ENCODE peak calls at places on chromosomes 6 and 20, in six cellular contexts. One of them, this sample, is unnamed.

GRCh38 chr6:164554700-164555479 is 754.5 kb downstream of the C6orf118 start:
- DNase-seq in kidney: no peak
- DNase-seq in HFF-Myc: no peak
- DNase-seq in sigmoid colon: no peak
- DNase-seq in NCI-H1092: no peak
- DNase-seq in GOT3: no peak
- DNase-seq in this sample: no peak

GRCh38 chr20:35314460-35315198 is 22.4 kb upstream of the FAM83C start:
- DNase-seq in kidney: no peak
- DNase-seq in NCI-H1092: no peak
- DNase-seq in sigmoid colon: no peak
- DNase-seq in HFF-Myc: no peak
- DNase-seq in GOT3: no peak
- DNase-seq in this sample: no peak

GRCh38 chr6:127539292-127539691 is 20.2 kb upstream of the MTCL3 start:
- DNase-seq in HFF-Myc: no peak
- DNase-seq in kidney: no peak
- DNase-seq in sigmoid colon: no peak
- DNase-seq in GOT3: no peak
- DNase-seq in NCI-H1092: no peak
- DNase-seq in this sample: no peak

GRCh38 chr6:150004101-150004782 is 21.1 kb downstream of the RAET1L start:
- DNase-seq in NCI-H1092: no peak
- DNase-seq in kidney: no peak
- DNase-seq in GOT3: no peak
- DNase-seq in HFF-Myc: no peak
- DNase-seq in sigmoid colon: no peak
- DNase-seq in this sample: no peak

GRCh38 chr6:7559196-7559595 is 17.7 kb downstream of the DSP start:
- DNase-seq in HFF-Myc: no peak
- DNase-seq in kidney: no peak
- DNase-seq in sigmoid colon: no peak
- DNase-seq in NCI-H1092: no peak
- DNase-seq in GOT3: no peak
- DNase-seq in this sample: no peak

GRCh38 chr20:44810391-44811149 is at the start of gene RIMS4:
- DNase-seq in GOT3: no peak
- DNase-seq in NCI-H1092: peak; percentile 33
- DNase-seq in HFF-Myc: no peak
- DNase-seq in kidney: no peak
- DNase-seq in sigmoid colon: no peak
- DNase-seq in this sample: no peak

GRCh38 chr6:111598211-111598610 is 7.5 kb downstream of the TRAF3IP2 start:
- DNase-seq in sigmoid colon: no peak
- DNase-seq in GOT3: no peak
- DNase-seq in HFF-Myc: no peak
- DNase-seq in NCI-H1092: no peak
- DNase-seq in kidney: no peak
- DNase-seq in this sample: no peak

GRCh38 chr6:166173292-166173951 is 5.8 kb upstream of the TBXT start:
- DNase-seq in kidney: no peak
- DNase-seq in NCI-H1092: peak; percentile 62
- DNase-seq in sigmoid colon: no peak
- DNase-seq in GOT3: no peak
- DNase-seq in HFF-Myc: no peak
- DNase-seq in this sample: peak; percentile 22

GRCh38 chr20:63223121-63223825 is 7.3 kb upstream of the YTHDF1 start:
- DNase-seq in kidney: peak; percentile 52
- DNase-seq in HFF-Myc: no peak
- DNase-seq in NCI-H1092: peak; percentile 17
- DNase-seq in GOT3: no peak
- DNase-seq in sigmoid colon: no peak
- DNase-seq in this sample: no peak

GRCh38 chr6:124203812-124204167 is 400.1 kb downstream of the NKAIN2 start:
- DNase-seq in HFF-Myc: no peak
- DNase-seq in sigmoid colon: no peak
- DNase-seq in NCI-H1092: no peak
- DNase-seq in GOT3: no peak
- DNase-seq in kidney: no peak
- DNase-seq in this sample: no peak

GRCh38 chr6:108165714-108166663 is at the start of gene NR2E1:
- DNase-seq in HFF-Myc: no peak
- DNase-seq in sigmoid colon: no peak
- DNase-seq in GOT3: no peak
- DNase-seq in kidney: no peak
- DNase-seq in NCI-H1092: no peak
- DNase-seq in this sample: no peak

GRCh38 chr6:112482373-112482772 is 135.2 kb downstream of the RFPL4B start:
- DNase-seq in GOT3: no peak
- DNase-seq in kidney: no peak
- DNase-seq in NCI-H1092: no peak
- DNase-seq in sigmoid colon: no peak
- DNase-seq in HFF-Myc: no peak
- DNase-seq in this sample: no peak

GRCh38 chr6:49030621-49031020 is 432.4 kb downstream of the MMUT start:
- DNase-seq in sigmoid colon: no peak
- DNase-seq in NCI-H1092: no peak
- DNase-seq in HFF-Myc: no peak
- DNase-seq in GOT3: no peak
- DNase-seq in kidney: no peak
- DNase-seq in this sample: no peak

GRCh38 chr6:19052219-19052618 is 665.1 kb downstream of the RNF144B start:
- DNase-seq in NCI-H1092: no peak
- DNase-seq in kidney: no peak
- DNase-seq in HFF-Myc: no peak
- DNase-seq in sigmoid colon: no peak
- DNase-seq in GOT3: no peak
- DNase-seq in this sample: no peak

GRCh38 chr6:34179106-34179720 is 33.3 kb upstream of the GRM4 start:
- DNase-seq in kidney: peak; percentile 48
- DNase-seq in HFF-Myc: no peak
- DNase-seq in GOT3: no peak
- DNase-seq in NCI-H1092: no peak
- DNase-seq in sigmoid colon: no peak
- DNase-seq in this sample: no peak

GRCh38 chr6:15058200-15059070 is 187.4 kb upstream of the JARID2 start:
- DNase-seq in NCI-H1092: no peak
- DNase-seq in sigmoid colon: no peak
- DNase-seq in kidney: no peak
- DNase-seq in GOT3: no peak
- DNase-seq in HFF-Myc: no peak
- DNase-seq in this sample: no peak

GRCh38 chr20:2165871-2166270 is 64.2 kb downstream of the STK35 start:
- DNase-seq in GOT3: no peak
- DNase-seq in kidney: no peak
- DNase-seq in sigmoid colon: no peak
- DNase-seq in HFF-Myc: no peak
- DNase-seq in NCI-H1092: no peak
- DNase-seq in this sample: no peak

GRCh38 chr6:37696841-37697735 is 595 bp downstream of the MDGA1 start:
- DNase-seq in kidney: no peak
- DNase-seq in GOT3: no peak
- DNase-seq in NCI-H1092: no peak
- DNase-seq in sigmoid colon: no peak
- DNase-seq in HFF-Myc: no peak
- DNase-seq in this sample: no peak

GRCh38 chr6:110690916-110691315 is 124.4 kb downstream of the CDK19 start:
- DNase-seq in HFF-Myc: no peak
- DNase-seq in GOT3: no peak
- DNase-seq in sigmoid colon: no peak
- DNase-seq in kidney: no peak
- DNase-seq in NCI-H1092: no peak
- DNase-seq in this sample: no peak

GRCh38 chr6:167746377-167747151 is 80.1 kb upstream of the AFDN start:
- DNase-seq in sigmoid colon: peak; percentile 60
- DNase-seq in HFF-Myc: no peak
- DNase-seq in GOT3: no peak
- DNase-seq in kidney: no peak
- DNase-seq in NCI-H1092: no peak
- DNase-seq in this sample: no peak

GRCh38 chr20:49285233-49285668 is 7.4 kb upstream of the ZNFX1 start:
- DNase-seq in kidney: no peak
- DNase-seq in GOT3: no peak
- DNase-seq in HFF-Myc: no peak
- DNase-seq in sigmoid colon: no peak
- DNase-seq in NCI-H1092: no peak
- DNase-seq in this sample: no peak